ENCODE peak calls at places on chromosomes 11 and 22, in seven cellular contexts. Z is kidney epithelial cell; Q is brain microvascular endothelial cell; U is neural progenitor cell; M is cardiac muscle cell; X is CD4-positive, alpha-beta T cell; R is dorsolateral prefrontal cortex. I is an unnamed sample. For H3K27me3, the result is how much of the 10 kb centered on the place peaks cover.

GRCh38 chr11:98965358-98965757 is 55.4 kb upstream of the CNTN5 start:
- DNase-seq in Z (no peak), Q (no peak), U (no peak), M (no peak), X (no peak), R (no peak), I (no peak)

GRCh38 chr11:19676508-19677379 is 35.9 kb upstream of the NAV2 start:
- DNase-seq in Z (no peak), Q (peak), U (no peak), M (peak), X (no peak), R (no peak), I (no peak)

GRCh38 chr11:107385361-107385982 is 72.2 kb downstream of the CWF19L2 start:
- DNase-seq in Z (no peak), Q (peak), U (no peak), M (peak), X (no peak), R (no peak), I (no peak)

GRCh38 chr11:8196749-8197148 is 27.9 kb upstream of the RIC3 start:
- DNase-seq in Z (no peak), Q (no peak), U (no peak), M (no peak), X (no peak), R (no peak), I (no peak)

GRCh38 chr11:96969251-96969650 is 579.4 kb downstream of the JRKL start:
- DNase-seq in Z (no peak), Q (no peak), U (no peak), M (no peak), X (no peak), R (no peak), I (no peak)

GRCh38 chr11:35404397-35404775 is 15.0 kb downstream of the SLC1A2 start:
- DNase-seq in Z (no peak), Q (no peak), U (peak), M (peak), X (no peak), R (peak), I (no peak)

GRCh38 chr11:114197799-114198500 is 98.2 kb upstream of the NNMT start:
- DNase-seq in Z (peak), Q (peak), U (no peak), M (peak), X (no peak), R (no peak), I (no peak)

GRCh38 chr22:38243007-38243775 is 29.6 kb downstream of the TMEM184B start:
- DNase-seq in Z (no peak), Q (peak), U (peak), M (peak), X (no peak), R (no peak), I (no peak)

GRCh38 chr11:35247428-35247827 is 108.5 kb downstream of the CD44 start:
- DNase-seq in Z (no peak), Q (no peak), U (no peak), M (no peak), X (peak), R (no peak), I (peak)

GRCh38 chr11:27350503-27350902 is 12.5 kb downstream of the CCDC34 start:
- DNase-seq in Z (no peak), Q (no peak), U (no peak), M (peak), X (no peak), R (no peak), I (no peak)

GRCh38 chr11:45233121-45233803 is 52.9 kb downstream of the SYT13 start:
- DNase-seq in Z (no peak), Q (peak), U (peak), M (peak), X (peak), R (peak), I (peak)

GRCh38 chr11:96012086-96012824 is 88.3 kb upstream of the MTMR2 start:
- DNase-seq in Z (peak), Q (peak), U (peak), M (peak), X (peak), R (peak), I (peak)

GRCh38 chr11:67372993-67373915 is at the start of gene CLCF1:
- DNase-seq in Z (no peak), Q (peak), U (peak), M (peak), X (peak), R (no peak), I (peak)

GRCh38 chr22:27638329-27639179 is 163.0 kb downstream of the MN1 start:
- DNase-seq in Z (no peak), Q (no peak), U (no peak), M (no peak), X (no peak), R (no peak), I (no peak)

GRCh38 chr11:114258696-114259095 is 37.5 kb upstream of the NNMT start:
- DNase-seq in Z (no peak), Q (no peak), U (no peak), M (no peak), X (no peak), R (no peak), I (no peak)

GRCh38 chr11:64762277-64762915 is 2.6 kb upstream of the PYGM start:
- DNase-seq in Z (peak), Q (no peak), U (no peak), M (no peak), X (no peak), R (peak), I (no peak)

GRCh38 chr11:99370557-99371200 is 349.9 kb downstream of the CNTN5 start:
- DNase-seq in Z (peak), Q (peak), U (peak), M (peak), X (no peak), R (no peak), I (no peak)

GRCh38 chr11:93747122-93747521 is 5.7 kb downstream of the C11orf54 start:
- DNase-seq in Z (no peak), Q (no peak), U (no peak), M (no peak), X (no peak), R (no peak), I (no peak)

GRCh38 chr11:69089258-69089657 is 40.5 kb downstream of the TPCN2 start:
- DNase-seq in Z (no peak), Q (peak), U (no peak), M (peak), X (no peak), R (no peak), I (no peak)

GRCh38 chr11:122044086-122044485 is 71.9 kb downstream of the BLID start:
- DNase-seq in Z (no peak), Q (no peak), U (no peak), M (no peak), X (no peak), R (no peak), I (no peak)

GRCh38 chr11:12812849-12813248 is 138.6 kb downstream of the TEAD1 start:
- DNase-seq in Z (no peak), Q (peak), U (no peak), M (no peak), X (no peak), R (no peak), I (no peak)

GRCh38 chr11:68843052-68843561 is 1.4 kb upstream of the CPT1A start:
- DNase-seq in Z (no peak), Q (no peak), U (peak), M (peak), X (peak), R (no peak), I (peak)

GRCh38 chr22:46012881-46013281 is 35.9 kb upstream of the WNT7B start:
- DNase-seq in Z (no peak), Q (no peak), U (no peak), M (no peak), X (no peak), R (no peak), I (no peak)

GRCh38 chr11:116576523-116576922 is 196.3 kb downstream of the BUD13 start:
- DNase-seq in Z (no peak), Q (no peak), U (no peak), M (no peak), X (no peak), R (no peak), I (no peak)

GRCh38 chr11:14625804-14626203 is 17.8 kb upstream of the PDE3B start:
- DNase-seq in Z (no peak), Q (no peak), U (no peak), M (no peak), X (no peak), R (no peak), I (no peak)

GRCh38 chr11:128251140-128251539 is 336.2 kb downstream of the ETS1 start:
- DNase-seq in Z (no peak), Q (no peak), U (no peak), M (peak), X (no peak), R (no peak), I (no peak)

GRCh38 chr11:126284829-126285228 is 1.9 kb downstream of the TIRAP start:
- DNase-seq in Z (peak), Q (peak), U (no peak), M (peak), X (peak), R (no peak), I (peak)

GRCh38 chr22:32558681-32559355 is 84.2 kb downstream of the FBXO7 start:
- DNase-seq in Z (peak), Q (peak), U (no peak), M (peak), X (no peak), R (no peak), I (no peak)

GRCh38 chr22:50226224-50227165 is 18.3 kb downstream of the TUBGCP6 start:
- DNase-seq in Z (no peak), Q (no peak), U (no peak), M (no peak), X (no peak), R (no peak), I (no peak)

GRCh38 chr11:70467196-70468085 is 69.1 kb downstream of the CTTN start:
- DNase-seq in Z (no peak), Q (peak), U (peak), M (peak), X (peak), R (peak), I (no peak)

GRCh38 chr11:104259121-104259610 is 95.2 kb upstream of the PDGFD start:
- DNase-seq in Z (no peak), Q (no peak), U (no peak), M (peak), X (no peak), R (no peak), I (no peak)

GRCh38 chr11:113505541-113506375 is 30.6 kb upstream of the DRD2 start:
- DNase-seq in Z (peak), Q (peak), U (peak), M (peak), X (no peak), R (peak), I (no peak)

GRCh38 chr11:76666408-76666807 is 4.1 kb downstream of the LRRC32 start:
- DNase-seq in Z (no peak), Q (no peak), U (peak), M (peak), X (no peak), R (peak), I (no peak)

GRCh38 chr11:94638902-94639373 is 71.8 kb downstream of the PIWIL4 start:
- DNase-seq in Z (no peak), Q (peak), U (no peak), M (peak), X (no peak), R (no peak), I (no peak)

GRCh38 chr11:124536520-124536919 is 6.9 kb downstream of the OR8B12 start:
- DNase-seq in Z (no peak), Q (peak), U (peak), M (peak), X (no peak), R (peak), I (no peak)

GRCh38 chr22:36816338-36816634 is 549 bp downstream of the PVALB start:
- DNase-seq in Z (no peak), Q (no peak), U (peak), M (no peak), X (no peak), R (no peak), I (no peak)

GRCh38 chr11:66011785-66012303 is at the start of gene CST6:
- DNase-seq in Z (no peak), Q (no peak), U (peak), M (no peak), X (no peak), R (no peak), I (no peak)

GRCh38 chr11:28615542-28615941 is 507.4 kb downstream of the METTL15 start:
- DNase-seq in Z (no peak), Q (no peak), U (no peak), M (no peak), X (no peak), R (no peak), I (no peak)

GRCh38 chr22:35473971-35474370 is 66.7 kb upstream of the RASD2 start:
- DNase-seq in Z (no peak), Q (no peak), U (no peak), M (no peak), X (no peak), R (no peak), I (no peak)

GRCh38 chr11:19658344-19658743 is 54.3 kb upstream of the NAV2 start:
- DNase-seq in Z (no peak), Q (no peak), U (peak), M (no peak), X (no peak), R (no peak), I (no peak)

GRCh38 chr11:119602745-119603373 is 126.1 kb downstream of the NECTIN1 start:
- DNase-seq in Z (no peak), Q (no peak), U (no peak), M (no peak), X (no peak), R (no peak), I (no peak)
- H3K27me3 ChIP-seq in Z (under half), Q (under half), U (under half), M (under half), X (under half), R (under half), I (under half)

GRCh38 chr22:22348815-22349454 is 104.3 kb downstream of the VPREB1 start:
- DNase-seq in Z (no peak), Q (no peak), U (no peak), M (no peak), X (no peak), R (no peak), I (no peak)

GRCh38 chr22:22351366-22351765 is 106.8 kb downstream of the VPREB1 start:
- DNase-seq in Z (no peak), Q (no peak), U (no peak), M (no peak), X (no peak), R (no peak), I (no peak)

GRCh38 chr22:22348127-22348814 is 103.7 kb downstream of the VPREB1 start:
- DNase-seq in Z (no peak), Q (no peak), U (peak), M (no peak), X (no peak), R (peak), I (peak)

GRCh38 chr22:22346401-22347107 is 102.0 kb downstream of the VPREB1 start:
- DNase-seq in Z (no peak), Q (no peak), U (no peak), M (no peak), X (no peak), R (no peak), I (no peak)

DNA sequence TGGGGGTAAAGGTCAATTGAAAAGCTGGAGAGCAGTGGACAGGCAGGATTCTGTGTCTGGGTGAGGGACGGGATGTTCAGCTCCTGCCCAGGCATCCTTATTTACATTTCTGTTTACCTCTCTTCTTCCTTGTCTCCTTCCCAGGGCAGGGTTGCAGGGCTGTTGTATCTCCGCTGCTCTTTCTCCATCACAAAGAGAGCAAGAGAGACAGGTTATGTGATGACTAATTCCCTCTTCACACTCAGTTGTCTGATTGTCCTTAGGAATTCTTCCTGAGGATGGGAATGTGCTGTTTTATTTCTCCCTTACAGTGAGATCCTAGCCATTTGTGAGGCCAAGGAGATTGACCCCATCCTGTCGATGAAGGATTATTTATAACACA is 104.9 kb downstream of the VPREB1 start:
- DNase-seq in Z (no peak), Q (no peak), U (no peak), M (no peak), X (no peak), R (no peak), I (no peak)
- H3K27me3 ChIP-seq in Z (under half), Q (under half), U (half or more), M (under half), X (under half), R (under half), I (under half)

DNA sequence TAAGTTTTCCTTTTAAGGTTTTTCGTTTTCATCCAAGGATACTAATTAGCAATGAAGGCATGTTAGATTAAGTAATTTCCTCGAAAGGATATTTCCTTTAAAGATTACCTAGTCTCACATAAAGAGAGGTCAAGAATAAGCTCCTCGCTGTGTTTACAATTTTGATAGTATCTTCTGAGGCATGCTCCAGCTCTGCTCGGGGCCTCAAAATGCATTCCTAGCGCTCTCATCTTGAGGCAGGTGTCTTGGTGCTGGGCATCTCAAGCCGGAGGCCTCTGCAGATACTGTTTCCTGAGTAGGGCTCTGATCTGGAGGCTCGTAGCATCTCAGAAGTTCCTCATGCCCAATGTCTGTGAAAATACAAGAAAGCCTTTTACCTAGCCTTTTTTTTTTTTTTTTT is 128.6 kb upstream of the SNX19 start:
- DNase-seq in Z (no peak), Q (no peak), U (no peak), M (no peak), X (no peak), R (no peak), I (no peak)
- H3K27me3 ChIP-seq in Z (under half), Q (under half), U (under half), M (under half), X (under half), R (under half), I (under half)

GRCh38 chr22:23531283-23531921 is 48.7 kb downstream of the IGLL1 start:
- DNase-seq in Z (no peak), Q (no peak), U (no peak), M (no peak), X (no peak), R (peak), I (no peak)
- H3K27me3 ChIP-seq in Z (under half), Q (under half), U (under half), M (under half), X (under half), R (under half), I (under half)

DNA sequence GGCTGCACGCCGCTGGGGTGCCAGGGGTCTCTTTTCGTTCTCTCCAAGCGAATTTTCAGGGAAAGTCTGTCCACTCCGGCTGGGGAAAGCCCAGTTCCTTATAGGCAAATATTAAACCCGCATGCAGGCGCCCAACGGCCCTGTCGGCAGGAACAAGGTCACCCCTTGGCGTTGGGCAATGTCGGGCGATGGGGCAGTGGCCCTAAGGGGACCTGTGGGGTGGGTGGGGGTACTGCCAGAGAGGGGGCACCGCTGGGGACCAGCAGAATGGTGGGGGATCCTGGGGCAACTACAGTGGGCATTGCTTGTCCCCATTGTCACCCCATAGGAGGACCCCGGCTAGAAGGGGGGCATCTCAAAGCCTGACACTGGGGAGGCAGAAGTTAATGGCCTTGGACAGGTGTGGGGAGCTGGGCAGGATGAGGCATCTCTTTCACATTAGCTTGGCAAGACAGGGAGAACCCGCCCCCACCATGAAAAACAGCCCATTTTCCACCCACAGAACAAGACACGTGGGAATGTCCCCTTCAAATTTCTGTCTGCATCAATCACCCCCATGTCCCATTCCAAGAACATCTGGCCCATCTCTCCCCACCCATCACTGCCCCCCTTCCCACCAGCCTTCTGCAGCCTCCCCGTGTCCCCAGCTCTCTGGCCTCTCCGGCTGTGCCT is 5.5 kb upstream of the IGF2 start:
- DNase-seq in Z (no peak), Q (no peak), U (no peak), M (no peak), X (no peak), R (no peak), I (no peak)
- H3K27me3 ChIP-seq in Z (half or more), Q (half or more), U (half or more), M (half or more), X (half or more), R (half or more), I (under half)

GRCh38 chr11:839875-840617 is 2.3 kb downstream of the POLR2L start:
- DNase-seq in Z (no peak), Q (no peak), U (no peak), M (no peak), X (no peak), R (no peak), I (no peak)
- H3K27me3 ChIP-seq in Z (under half), Q (under half), U (under half), M (under half), X (under half), R (under half), I (under half)

GRCh38 chr22:49132009-49132408 is 695.7 kb downstream of the BRD1 start:
- DNase-seq in Z (no peak), Q (no peak), U (no peak), M (no peak), X (no peak), R (no peak), I (no peak)
- H3K27me3 ChIP-seq in Z (under half), Q (under half), U (under half), M (under half), X (under half), R (under half), I (under half)

GRCh38 chr22:19735665-19736510 is 12.5 kb downstream of the GP1BB start:
- DNase-seq in Z (no peak), Q (no peak), U (no peak), M (no peak), X (no peak), R (no peak), I (no peak)

GRCh38 chr22:19732403-19733113 is 9.2 kb downstream of the GP1BB start:
- DNase-seq in Z (no peak), Q (no peak), U (no peak), M (no peak), X (no peak), R (no peak), I (no peak)

GRCh38 chr22:19734837-19735382 is 11.6 kb downstream of the GP1BB start:
- DNase-seq in Z (no peak), Q (no peak), U (no peak), M (no peak), X (no peak), R (no peak), I (no peak)

GRCh38 chr22:19733755-19734154 is 10.4 kb downstream of the GP1BB start:
- DNase-seq in Z (no peak), Q (no peak), U (no peak), M (no peak), X (no peak), R (no peak), I (no peak)

GRCh38 chr22:19734163-19734562 is 10.8 kb downstream of the GP1BB start:
- DNase-seq in Z (no peak), Q (no peak), U (no peak), M (no peak), X (no peak), R (no peak), I (no peak)
- H3K27me3 ChIP-seq in Z (half or more), Q (under half), U (under half), M (under half), X (under half), R (under half), I (under half)

DNA sequence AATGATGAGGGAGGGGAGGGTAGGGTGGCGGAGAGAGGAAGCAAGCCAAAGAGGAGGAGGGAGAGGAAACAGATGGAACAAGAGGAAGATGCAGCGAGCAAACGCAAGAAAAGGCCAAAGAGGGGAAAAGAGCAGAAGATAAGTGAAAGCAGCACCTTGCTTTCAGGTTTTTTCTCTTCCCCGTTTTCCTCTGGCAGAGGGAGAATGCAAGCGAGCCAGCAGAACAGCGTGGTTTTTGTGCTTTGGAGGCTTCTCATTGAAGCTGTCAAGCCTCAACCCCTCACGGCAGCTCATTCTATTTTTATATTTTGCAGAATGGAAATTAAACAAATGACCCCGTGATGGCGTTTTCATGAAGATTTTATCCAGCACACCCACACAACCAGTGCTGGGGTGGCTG is 67.1 kb upstream of the GRAMD1B start:
- DNase-seq in Z (no peak), Q (no peak), U (no peak), M (no peak), X (no peak), R (no peak), I (no peak)
- H3K27me3 ChIP-seq in Z (under half), Q (under half), U (under half), M (under half), X (under half), R (under half), I (under half)

GRCh38 chr11:134367781-134368180 is 36.0 kb downstream of the GLB1L2 start:
- DNase-seq in Z (no peak), Q (no peak), U (no peak), M (no peak), X (no peak), R (peak), I (no peak)
- H3K27me3 ChIP-seq in Z (under half), Q (under half), U (under half), M (under half), X (under half), R (under half), I (under half)